ENCODE peak calls at places on chromosome 20, in six cellular contexts. D is A549; P is osteoblast; F is CD8-positive, alpha-beta T cell; V is lung; C is cardiac muscle cell. Z is an unnamed sample. For H3K4me1, the result is how much of the 10 kb centered on the place peaks cover.

GRCh38 chr20:23231561-23232218 is 118.9 kb upstream of the NXT1 start:
- DNase-seq in D (no peak), P (peak), F (no peak), V (no peak), C (no peak), Z (no peak)

GRCh38 chr20:48339147-48339985 is 488.4 kb downstream of the PREX1 start:
- DNase-seq in D (no peak), P (no peak), F (no peak), V (no peak), C (no peak), Z (peak)

GRCh38 chr20:34564810-34565209 is 6.3 kb downstream of the MAP1LC3A start:
- DNase-seq in D (no peak), P (no peak), F (no peak), V (no peak), C (no peak), Z (no peak)

GRCh38 chr20:41138217-41138526 is 829 bp downstream of the PLCG1 start:
- DNase-seq in D (no peak), P (peak), F (no peak), V (no peak), C (no peak), Z (no peak)

GRCh38 chr20:33791959-33792597 is 19.1 kb upstream of the CHMP4B start:
- DNase-seq in D (peak), P (peak), F (peak), V (peak), C (peak), Z (peak)

GRCh38 chr20:23101696-23102095 is 15.6 kb upstream of the CD93 start:
- DNase-seq in D (no peak), P (no peak), F (no peak), V (no peak), C (no peak), Z (no peak)

GRCh38 chr20:1177680-1178079 is 7.1 kb downstream of the TMEM74B start:
- DNase-seq in D (peak), P (peak), F (no peak), V (no peak), C (peak), Z (no peak)

GRCh38 chr20:53714524-53714923 is 120.9 kb upstream of the ZNF217 start:
- DNase-seq in D (no peak), P (no peak), F (no peak), V (no peak), C (no peak), Z (no peak)

GRCh38 chr20:3222635-3223600 is 13.6 kb downstream of the ITPA start:
- DNase-seq in D (peak), P (peak), F (peak), V (no peak), C (no peak), Z (peak)

GRCh38 chr20:1644101-1644962 is 13.2 kb downstream of the SIRPG start:
- DNase-seq in D (no peak), P (no peak), F (no peak), V (no peak), C (no peak), Z (no peak)

GRCh38 chr20:25038591-25039015 is 19.3 kb downstream of the ACSS1 start:
- DNase-seq in D (no peak), P (no peak), F (no peak), V (no peak), C (no peak), Z (no peak)
- H3K4me1 ChIP-seq in D (under half), P (under half), F (half or more), V (half or more), C (under half), Z (half or more)

DNA sequence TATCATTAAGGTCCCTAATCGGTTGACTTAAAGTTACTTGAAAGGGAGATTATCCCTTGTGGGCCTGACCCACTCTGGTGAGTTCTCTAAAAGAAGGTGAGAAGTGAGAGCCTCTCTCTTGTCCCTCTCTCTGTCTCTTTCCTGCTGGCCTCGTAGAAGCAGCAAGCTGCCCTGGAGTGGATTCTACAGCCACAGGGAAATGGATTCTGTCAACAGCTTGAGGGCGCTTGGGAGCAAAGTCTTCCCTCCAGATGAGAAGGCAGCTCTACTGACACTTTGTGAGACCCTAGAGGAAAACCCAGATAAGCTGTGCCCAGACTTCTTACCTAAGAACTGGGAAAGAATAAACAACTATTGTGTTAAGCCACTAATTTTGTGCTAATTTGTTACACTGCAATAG is 40.0 kb downstream of the ANKRD60 start:
- DNase-seq in D (no peak), P (no peak), F (no peak), V (no peak), C (peak), Z (no peak)
- TF ChIP-seq CTCF in D (no peak), P (no peak), F (no peak), V (no peak), C (no peak), Z (no peak)

GRCh38 chr20:36018208-36018988 is 50.0 kb downstream of the CNBD2 start:
- DNase-seq in D (peak), P (no peak), F (no peak), V (no peak), C (no peak), Z (no peak)
- H3K27ac ChIP-seq in D (peak), P (no peak), F (no peak), V (peak), C (peak), Z (peak)

GRCh38 chr20:17642404-17643269 is 39.4 kb downstream of the RRBP1 start:
- DNase-seq in D (no peak), P (peak), F (no peak), V (no peak), C (no peak), Z (no peak)
- H3K4me1 ChIP-seq in D (under half), P (under half), F (under half), V (under half), C (under half), Z (half or more)

DNA sequence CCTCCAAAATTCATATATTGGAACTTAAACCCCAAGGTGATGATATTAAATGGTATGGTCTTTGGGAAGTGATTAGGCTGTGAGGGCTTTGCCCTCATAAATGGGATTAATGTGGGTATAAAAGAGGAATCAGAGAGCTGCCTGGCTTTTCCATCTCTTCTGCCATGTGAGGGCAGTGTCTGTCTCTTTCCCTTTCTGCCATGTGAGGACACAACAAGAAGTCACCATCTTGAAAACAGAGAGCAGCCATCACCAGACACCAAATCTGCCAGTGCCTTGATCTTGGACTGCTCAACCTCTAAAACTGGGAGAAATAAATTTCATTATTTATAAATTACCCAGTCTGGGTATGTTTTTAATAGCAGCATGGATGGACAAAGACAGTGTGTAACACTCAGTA is 263.0 kb downstream of the PAX1 start:
- DNase-seq in D (peak), P (no peak), F (no peak), V (no peak), C (no peak), Z (no peak)
- TF ChIP-seq CTCF in D (no peak), P (peak), F (no peak), V (no peak), C (no peak), Z (no peak)

GRCh38 chr20:44613575-44613974 is 31.2 kb downstream of the PKIG start:
- DNase-seq in D (no peak), P (no peak), F (no peak), V (no peak), C (no peak), Z (no peak)

GRCh38 chr20:44615169-44615791 is 32.9 kb downstream of the PKIG start:
- DNase-seq in D (no peak), P (peak), F (peak), V (no peak), C (no peak), Z (no peak)

GRCh38 chr20:44615876-44616603 is 33.7 kb downstream of the PKIG start:
- DNase-seq in D (no peak), P (peak), F (no peak), V (no peak), C (no peak), Z (no peak)

GRCh38 chr20:44616604-44616964 is 34.2 kb downstream of the PKIG start:
- DNase-seq in D (no peak), P (no peak), F (no peak), V (no peak), C (no peak), Z (no peak)

GRCh38 chr20:44614525-44614924 is 32.1 kb downstream of the PKIG start:
- DNase-seq in D (no peak), P (peak), F (no peak), V (no peak), C (no peak), Z (no peak)
- H3K27ac ChIP-seq in D (no peak), P (no peak), F (peak), V (peak), C (no peak), Z (no peak)

DNA sequence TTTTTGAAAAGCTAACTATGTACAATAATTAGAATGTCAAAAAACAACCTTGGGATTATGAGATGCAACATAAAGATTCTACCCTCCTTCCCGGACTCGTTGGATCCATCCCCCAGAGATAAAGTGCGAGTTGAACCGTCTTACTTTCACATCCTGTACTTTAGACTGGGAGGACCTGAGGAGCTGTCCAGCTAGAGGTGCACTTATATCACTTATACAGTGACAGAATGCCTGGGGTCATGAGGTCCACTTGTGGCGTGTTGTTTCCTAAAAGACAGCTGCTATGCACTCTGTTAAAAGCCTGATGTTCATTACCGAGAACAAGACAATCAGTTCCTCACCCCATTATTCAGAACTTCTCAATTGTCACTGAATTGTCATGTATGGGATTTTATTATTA is 2.1 kb downstream of the CDS2 start:
- DNase-seq in D (no peak), P (no peak), F (no peak), V (no peak), C (peak), Z (no peak)
- H3K4me1 ChIP-seq in D (under half), P (under half), F (under half), V (under half), C (under half), Z (under half)

GRCh38 chr20:45374101-45374467 is 4.0 kb downstream of the TP53TG5 start:
- DNase-seq in D (no peak), P (no peak), F (no peak), V (no peak), C (no peak), Z (no peak)
- TF ChIP-seq CTCF in D (no peak), P (no peak), F (peak), V (no peak), C (no peak), Z (no peak)

DNA sequence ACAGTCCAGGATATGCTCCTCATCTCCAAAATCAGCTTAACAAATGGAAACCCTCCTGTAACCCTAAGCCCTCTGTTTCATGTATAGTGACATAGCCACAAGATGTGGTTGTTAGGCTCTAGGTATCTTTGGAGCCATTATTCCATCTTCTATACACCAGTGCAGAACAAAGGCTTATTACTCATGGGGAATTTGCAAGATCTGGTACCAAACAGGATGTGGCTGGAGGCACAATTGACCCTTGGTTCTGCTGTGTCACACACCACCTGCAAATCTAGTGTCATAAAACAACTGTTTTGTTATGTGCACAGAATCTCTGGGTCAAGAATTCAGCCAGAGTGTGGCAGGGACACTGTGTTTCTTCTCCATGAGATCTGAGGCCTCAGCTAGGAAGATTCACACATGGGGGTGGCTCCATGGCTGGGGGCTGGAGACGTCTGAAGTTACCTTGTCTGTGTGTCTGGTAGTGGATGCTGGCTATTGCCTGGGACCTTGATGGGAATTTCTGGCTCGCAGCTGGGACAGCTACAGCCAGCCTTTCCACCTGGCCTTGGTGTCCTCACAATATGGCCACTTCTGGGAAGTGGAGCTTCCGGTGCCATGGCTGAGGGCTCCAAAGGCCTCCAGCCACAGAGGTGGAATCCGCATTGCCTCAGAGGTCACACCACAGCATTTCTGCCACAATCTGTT is 369.9 kb downstream of the CDH26 start:
- DNase-seq in D (no peak), P (peak), F (no peak), V (no peak), C (no peak), Z (no peak)
- H3K27ac ChIP-seq in D (no peak), P (no peak), F (no peak), V (no peak), C (no peak), Z (no peak)

Z was measured in body of pancreas.